ENCODE peak calls at places on chromosomes 11 and 22, in nine cellular contexts. B is frontal cortex; T is left lung; S is fibroblast of the conjunctiva; Q is stimulated activated CD8-positive, alpha-beta memory T cell treated with anti-CD3 and anti-CD28 coated beads, Interleukin-4, amount 100 ng/mL, for 4 hours; H is SW480; J is activated T-cell treated with anti-CD3 and anti-CD28 coated beads for 1 hour; M is RWPE2; A is T-helper 17 cell. C is an unnamed sample.

GRCh38 chr11:121589946-121590537 is 137.3 kb upstream of the SORL1-AS1 start:
- DNase-seq in B (no peak), T (no peak), S (no peak), Q (no peak), H (no peak), J (no peak), M (no peak), A (no peak), C (no peak)

GRCh38 chr22:17872491-17872890 is 98.2 kb upstream of the BID start:
- DNase-seq in B (no peak), T (no peak), S (no peak), Q (no peak), H (no peak), J (no peak), M (no peak), A (no peak), C (no peak)

GRCh38 chr22:19689408-19689807 is 24.9 kb upstream of the SEPTIN5 start:
- DNase-seq in B (no peak), T (no peak), S (no peak), Q (no peak), H (no peak), J (no peak), M (no peak), A (no peak), C (no peak)

GRCh38 chr22:36986242-36986821 is 32.9 kb downstream of the TST start:
- DNase-seq in B (no peak), T (no peak), S (no peak), Q (no peak), H (no peak), J (no peak), M (no peak), A (no peak), C (no peak)

GRCh38 chr22:22595001-22595835 is 36.2 kb upstream of the PRAME start:
- DNase-seq in B (no peak), T (no peak), S (no peak), Q (no peak), H (no peak), J (no peak), M (no peak), A (no peak), C (no peak)

GRCh38 chr11:108796551-108796950 is 131.7 kb downstream of the DDX10 start:
- DNase-seq in B (no peak), T (no peak), S (no peak), Q (no peak), H (no peak), J (no peak), M (no peak), A (no peak), C (no peak)

GRCh38 chr11:75313457-75314272 is 37.8 kb downstream of the ARRB1 start:
- DNase-seq in B (no peak), T (no peak), S (peak; percentile 43), Q (no peak), H (no peak), J (no peak), M (no peak), A (no peak), C (no peak)

GRCh38 chr11:61173456-61173855 is 12.2 kb upstream of the VPS37C start:
- DNase-seq in B (no peak), T (no peak), S (no peak), Q (no peak), H (no peak), J (no peak), M (no peak), A (no peak), C (no peak)

GRCh38 chr11:9850224-9850895 is 186.5 kb downstream of the SWAP70 start:
- DNase-seq in B (no peak), T (no peak), S (no peak), Q (no peak), H (no peak), J (no peak), M (no peak), A (no peak), C (no peak)

GRCh38 chr11:62501432-62501891 is 45.1 kb downstream of the AHNAK start:
- DNase-seq in B (peak; percentile 64), T (no peak), S (no peak), Q (no peak), H (no peak), J (no peak), M (no peak), A (no peak), C (no peak)

GRCh38 chr11:66958956-66959274 is 732 bp upstream of the PC start:
- DNase-seq in B (peak; percentile 26), T (no peak), S (no peak), Q (no peak), H (no peak), J (no peak), M (no peak), A (no peak), C (no peak)

GRCh38 chr22:41368543-41368817 is 13.3 kb upstream of the TEF start:
- DNase-seq in B (no peak), T (peak; percentile 52), S (no peak), Q (no peak), H (no peak), J (no peak), M (no peak), A (no peak), C (no peak)

GRCh38 chr22:24137595-24137994 is 43.7 kb upstream of the SUSD2 start:
- DNase-seq in B (no peak), T (no peak), S (peak; percentile 55), Q (no peak), H (no peak), J (no peak), M (no peak), A (no peak), C (no peak)

GRCh38 chr11:86374586-86374985 is at the start of gene CCDC81:
- DNase-seq in B (no peak), T (peak; percentile 65), S (no peak), Q (no peak), H (no peak), J (no peak), M (no peak), A (no peak), C (no peak)

GRCh38 chr22:29342177-29342576 is 26.7 kb upstream of the RASL10A start:
- DNase-seq in B (no peak), T (no peak), S (no peak), Q (no peak), H (no peak), J (no peak), M (no peak), A (no peak), C (no peak)

GRCh38 chr22:20172038-20172613 is 21.3 kb upstream of the CCDC188 start:
- DNase-seq in B (no peak), T (no peak), S (no peak), Q (no peak), H (no peak), J (no peak), M (no peak), A (no peak), C (no peak)

GRCh38 chr11:46010100-46010499 is 87.6 kb downstream of the LARGE2 start:
- DNase-seq in B (no peak), T (no peak), S (no peak), Q (no peak), H (no peak), J (no peak), M (no peak), A (no peak), C (no peak)

GRCh38 chr11:95149659-95150294 is 60.1 kb downstream of the ENDOD1 start:
- DNase-seq in B (peak; percentile 57), T (no peak), S (no peak), Q (no peak), H (peak; percentile 98), J (no peak), M (peak; percentile 73), A (no peak), C (no peak)

C was measured in CD4-positive, alpha-beta T cell.